ENCODE peak calls at places on chromosomes 16 and 17, in seven cellular contexts. X is DMS153, I is HFFc6, Q is aorta, T is substantia nigra, Z is BJ, E is AG10803. K is an unnamed sample.

GRCh38 chr17:79749156-79749815 is 18.5 kb downstream of the ENPP7 start:
- DNase-seq in T (no peak), I (peak; percentile 83), E (peak; percentile 79), Z (peak; percentile 28), X (no peak), Q (no peak), K (no peak)

GRCh38 chr17:45990836-45991235 is 8.2 kb upstream of the STH start:
- DNase-seq in E (no peak), X (no peak), Z (no peak), I (no peak), Q (peak; percentile 17), T (no peak), K (no peak)

GRCh38 chr16:21250072-21250923 is 16.8 kb downstream of the ANKS4B start:
- DNase-seq in X (no peak), Z (no peak), Q (no peak), E (no peak), T (no peak), I (no peak), K (no peak)

GRCh38 chr17:38789185-38789584 is 10.2 kb downstream of the PIP4K2B start:
- DNase-seq in Q (no peak), X (no peak), E (peak; percentile 22), I (peak; percentile 63), Z (no peak), T (no peak), K (no peak)

GRCh38 chr17:78315355-78316114 is 44.3 kb downstream of the SOCS3 start:
- DNase-seq in T (no peak), E (peak; percentile 83), I (peak; percentile 91), Q (peak; percentile 96), Z (peak; percentile 80), X (no peak), K (peak; percentile 75)

GRCh38 chr17:17698869-17699351 is 17.7 kb downstream of the RAI1 start:
- DNase-seq in E (no peak), T (no peak), Z (no peak), Q (no peak), I (no peak), X (no peak), K (peak; percentile 48)

GRCh38 chr17:69236464-69236863 is 7.8 kb upstream of the ABCA10 start:
- DNase-seq in Q (no peak), Z (no peak), E (peak; percentile 29), T (no peak), X (no peak), I (no peak), K (no peak)

GRCh38 chr16:57185446-57185944 is 344 bp downstream of the PSME3IP1 start:
- DNase-seq in X (no peak), Z (no peak), T (no peak), E (peak; percentile 61), I (peak; percentile 64), Q (peak; percentile 82), K (peak; percentile 55)

GRCh38 chr16:53785044-53785443 is 81.1 kb downstream of the FTO start:
- DNase-seq in I (no peak), Q (no peak), Z (no peak), E (peak; percentile 38), X (no peak), T (no peak), K (no peak)

GRCh38 chr17:80104321-80104955 is 3.1 kb downstream of the GAA start:
- DNase-seq in I (no peak), Z (no peak), Q (peak; percentile 57), T (no peak), E (no peak), X (peak; percentile 78), K (peak; percentile 65)

GRCh38 chr16:88716201-88716600 is 9.9 kb downstream of the CTU2 start:
- DNase-seq in T (no peak), X (no peak), Q (no peak), E (no peak), I (no peak), Z (no peak), K (no peak)

GRCh38 chr17:43316522-43317142 is 82.2 kb upstream of the ARL4D start:
- DNase-seq in I (peak; percentile 75), T (no peak), Z (no peak), E (no peak), X (no peak), Q (no peak), K (no peak)

GRCh38 chr17:52383493-52384100 is 225.1 kb upstream of the CA10 start:
- DNase-seq in Q (no peak), Z (no peak), X (peak; percentile 85), I (no peak), E (no peak), T (peak; percentile 24), K (peak; percentile 84)

GRCh38 chr17:1029196-1029911 is 32.4 kb downstream of the TIMM22 start:
- DNase-seq in E (peak; percentile 62), Z (no peak), T (no peak), X (no peak), I (peak; percentile 52), Q (peak; percentile 91), K (peak; percentile 63)

GRCh38 chr16:31090540-31090939 is 1.8 kb upstream of the PRSS53 start:
- DNase-seq in X (no peak), Z (no peak), I (peak; percentile 53), E (peak; percentile 42), T (no peak), Q (no peak), K (no peak)